ENCODE peak calls at places on chromosomes 6 and 20, in six cellular contexts. One of them, this sample, is unnamed.

GRCh38 chr6:122799916-122800701 is 11.1 kb downstream of the SMPDL3A start:
- DNase-seq in AG10803: no peak
- DNase-seq in coronary artery: no peak
- DNase-seq in AG04450: no peak
- DNase-seq in dorsolateral prefrontal cortex: no peak
- DNase-seq in left lung: no peak
- DNase-seq in this sample: no peak

GRCh38 chr20:23314714-23315498 is 35.7 kb upstream of the NXT1 start:
- DNase-seq in AG10803: no peak
- DNase-seq in coronary artery: no peak
- DNase-seq in AG04450: no peak
- DNase-seq in dorsolateral prefrontal cortex: no peak
- DNase-seq in left lung: no peak
- DNase-seq in this sample: no peak

GRCh38 chr6:156963712-156964700 is 186.8 kb downstream of the ARID1B start:
- DNase-seq in AG10803: peak; percentile 61
- DNase-seq in coronary artery: no peak
- DNase-seq in AG04450: no peak
- DNase-seq in dorsolateral prefrontal cortex: no peak
- DNase-seq in left lung: no peak
- DNase-seq in this sample: peak; percentile 65

GRCh38 chr6:150638286-150638685 is 38.6 kb downstream of the PLEKHG1 start:
- DNase-seq in AG10803: no peak
- DNase-seq in coronary artery: no peak
- DNase-seq in AG04450: no peak
- DNase-seq in dorsolateral prefrontal cortex: no peak
- DNase-seq in left lung: no peak
- DNase-seq in this sample: no peak

GRCh38 chr20:36441416-36441815 is 99.9 kb upstream of the MYL9 start:
- DNase-seq in AG10803: no peak
- DNase-seq in coronary artery: no peak
- DNase-seq in AG04450: no peak
- DNase-seq in dorsolateral prefrontal cortex: peak; percentile 50
- DNase-seq in left lung: no peak
- DNase-seq in this sample: no peak

GRCh38 chr6:109449064-109449788 is 6.3 kb downstream of the MICAL1 start:
- DNase-seq in AG10803: no peak
- DNase-seq in coronary artery: no peak
- DNase-seq in AG04450: no peak
- DNase-seq in dorsolateral prefrontal cortex: no peak
- DNase-seq in left lung: no peak
- DNase-seq in this sample: no peak

GRCh38 chr20:19079536-19080299 is 132.7 kb upstream of the SLC24A3 start:
- DNase-seq in AG10803: no peak
- DNase-seq in coronary artery: no peak
- DNase-seq in AG04450: no peak
- DNase-seq in dorsolateral prefrontal cortex: no peak
- DNase-seq in left lung: no peak
- DNase-seq in this sample: peak; percentile 7

GRCh38 chr6:98838027-98838426 is 3.7 kb downstream of the POU3F2 start:
- DNase-seq in AG10803: no peak
- DNase-seq in coronary artery: no peak
- DNase-seq in AG04450: no peak
- DNase-seq in dorsolateral prefrontal cortex: no peak
- DNase-seq in left lung: no peak
- DNase-seq in this sample: no peak

GRCh38 chr20:43958626-43959025 is 44.0 kb downstream of the TOX2 start:
- DNase-seq in AG10803: no peak
- DNase-seq in coronary artery: no peak
- DNase-seq in AG04450: no peak
- DNase-seq in dorsolateral prefrontal cortex: no peak
- DNase-seq in left lung: no peak
- DNase-seq in this sample: no peak

GRCh38 chr6:80508885-80509630 is 402.6 kb downstream of the BCKDHB start:
- DNase-seq in AG10803: peak; percentile 41
- DNase-seq in coronary artery: no peak
- DNase-seq in AG04450: peak; percentile 16
- DNase-seq in dorsolateral prefrontal cortex: no peak
- DNase-seq in left lung: no peak
- DNase-seq in this sample: peak; percentile 63

GRCh38 chr6:25227854-25228253 is 51.3 kb upstream of the CARMIL1 start:
- DNase-seq in AG10803: no peak
- DNase-seq in coronary artery: no peak
- DNase-seq in AG04450: no peak
- DNase-seq in dorsolateral prefrontal cortex: no peak
- DNase-seq in left lung: no peak
- DNase-seq in this sample: no peak

GRCh38 chr6:111849298-111849697 is 24.0 kb downstream of the FYN start:
- DNase-seq in AG10803: no peak
- DNase-seq in coronary artery: no peak
- DNase-seq in AG04450: no peak
- DNase-seq in dorsolateral prefrontal cortex: no peak
- DNase-seq in left lung: no peak
- DNase-seq in this sample: no peak

GRCh38 chr6:18047406-18047805 is 60.0 kb upstream of the KIF13A start:
- DNase-seq in AG10803: peak; percentile 34
- DNase-seq in coronary artery: no peak
- DNase-seq in AG04450: peak; percentile 24
- DNase-seq in dorsolateral prefrontal cortex: no peak
- DNase-seq in left lung: no peak
- DNase-seq in this sample: peak; percentile 30

GRCh38 chr6:137731960-137732616 is 135.0 kb upstream of the TNFAIP3 start:
- DNase-seq in AG10803: peak; percentile 82
- DNase-seq in coronary artery: no peak
- DNase-seq in AG04450: no peak
- DNase-seq in dorsolateral prefrontal cortex: no peak
- DNase-seq in left lung: no peak
- DNase-seq in this sample: peak; percentile 89

GRCh38 chr6:152969688-152970418 is 13.0 kb downstream of the FBXO5 start:
- DNase-seq in AG10803: no peak
- DNase-seq in coronary artery: no peak
- DNase-seq in AG04450: no peak
- DNase-seq in dorsolateral prefrontal cortex: no peak
- DNase-seq in left lung: no peak
- DNase-seq in this sample: no peak
- H3K4me3 ChIP-seq in AG10803: no peak overlapping the region
- H3K4me3 ChIP-seq in coronary artery: no peak overlapping the region
- H3K4me3 ChIP-seq in AG04450: no peak overlapping the region
- H3K4me3 ChIP-seq in dorsolateral prefrontal cortex: no peak overlapping the region
- H3K4me3 ChIP-seq in left lung: no peak overlapping the region
- H3K4me3 ChIP-seq in this sample: no peak overlapping the region

DNA sequence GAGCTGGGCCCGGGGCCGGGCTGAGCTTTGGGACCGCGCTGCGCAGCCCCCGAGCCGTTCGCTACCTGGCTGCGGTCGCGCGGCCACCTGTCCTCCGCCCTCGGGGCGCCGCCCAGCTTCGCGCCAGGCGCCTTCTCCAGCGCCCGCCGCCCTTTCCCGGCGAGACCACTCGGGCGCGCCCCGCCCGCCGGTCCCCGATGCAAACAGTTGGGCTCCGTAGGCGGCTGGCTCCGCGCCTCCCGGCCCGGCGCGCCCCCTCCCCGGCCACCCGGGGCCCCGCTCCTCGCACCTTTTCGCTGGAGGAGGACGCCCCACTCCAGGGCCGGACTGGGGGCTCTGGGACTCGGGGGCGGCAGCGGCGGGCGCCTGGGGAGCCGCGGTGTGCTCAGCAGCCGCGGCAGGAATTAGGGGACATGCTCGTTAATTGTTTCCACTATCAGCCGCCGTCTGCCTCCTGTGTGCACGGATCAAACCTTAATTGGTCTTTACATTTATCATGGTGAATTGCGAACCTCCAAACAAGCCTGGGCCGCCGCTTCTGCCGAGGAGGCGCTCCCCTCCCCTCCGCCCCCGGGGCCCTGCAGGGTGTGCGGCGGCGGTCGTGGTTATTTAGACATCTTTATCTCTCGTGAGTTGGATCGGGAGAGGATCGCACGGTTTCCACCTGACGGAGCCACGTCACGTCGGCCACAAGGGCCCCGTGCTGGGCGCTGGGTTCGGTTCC is 916 bp upstream of the CNR1 start:
- DNase-seq in AG10803: no peak
- DNase-seq in coronary artery: no peak
- DNase-seq in AG04450: no peak
- DNase-seq in dorsolateral prefrontal cortex: no peak
- DNase-seq in left lung: no peak
- DNase-seq in this sample: no peak
- H3K4me3 ChIP-seq in AG10803: no peak overlapping the region
- H3K4me3 ChIP-seq in coronary artery: peak overlapping the region; percentile 78
- H3K4me3 ChIP-seq in AG04450: no peak overlapping the region
- H3K4me3 ChIP-seq in dorsolateral prefrontal cortex: peak overlapping the region; percentile 67
- H3K4me3 ChIP-seq in left lung: peak overlapping the region; percentile 36
- H3K4me3 ChIP-seq in this sample: no peak overlapping the region

GRCh38 chr20:59037386-59037785 is 5.2 kb downstream of the PRELID3B start:
- DNase-seq in AG10803: no peak
- DNase-seq in coronary artery: no peak
- DNase-seq in AG04450: no peak
- DNase-seq in dorsolateral prefrontal cortex: no peak
- DNase-seq in left lung: no peak
- DNase-seq in this sample: no peak

GRCh38 chr20:59042151-59042795 is at the start of gene PRELID3B:
- DNase-seq in AG10803: peak; percentile 34
- DNase-seq in coronary artery: no peak
- DNase-seq in AG04450: no peak
- DNase-seq in dorsolateral prefrontal cortex: no peak
- DNase-seq in left lung: no peak
- DNase-seq in this sample: no peak

GRCh38 chr20:59040682-59041081 is 1.9 kb downstream of the PRELID3B start:
- DNase-seq in AG10803: no peak
- DNase-seq in coronary artery: no peak
- DNase-seq in AG04450: no peak
- DNase-seq in dorsolateral prefrontal cortex: no peak
- DNase-seq in left lung: no peak
- DNase-seq in this sample: no peak

GRCh38 chr20:59042796-59043621 is 423 bp upstream of the PRELID3B start:
- DNase-seq in AG10803: peak; percentile 89
- DNase-seq in coronary artery: peak; percentile 94
- DNase-seq in AG04450: peak; percentile 73
- DNase-seq in dorsolateral prefrontal cortex: peak; percentile 74
- DNase-seq in left lung: peak; percentile 95
- DNase-seq in this sample: peak; percentile 91

GRCh38 chr20:59039233-59039632 is 3.4 kb downstream of the PRELID3B start:
- DNase-seq in AG10803: peak; percentile 40
- DNase-seq in coronary artery: no peak
- DNase-seq in AG04450: no peak
- DNase-seq in dorsolateral prefrontal cortex: no peak
- DNase-seq in left lung: no peak
- DNase-seq in this sample: peak; percentile 33
- H3K4me3 ChIP-seq in AG10803: no peak overlapping the region
- H3K4me3 ChIP-seq in coronary artery: no peak overlapping the region
- H3K4me3 ChIP-seq in AG04450: no peak overlapping the region
- H3K4me3 ChIP-seq in dorsolateral prefrontal cortex: no peak overlapping the region
- H3K4me3 ChIP-seq in left lung: no peak overlapping the region
- H3K4me3 ChIP-seq in this sample: no peak overlapping the region

GRCh38 chr20:17161661-17162410 is 65.0 kb upstream of the PCSK2 start:
- DNase-seq in AG10803: peak; percentile 11
- DNase-seq in coronary artery: no peak
- DNase-seq in AG04450: no peak
- DNase-seq in dorsolateral prefrontal cortex: no peak
- DNase-seq in left lung: no peak
- DNase-seq in this sample: no peak
- H3K4me3 ChIP-seq in AG10803: no peak overlapping the region
- H3K4me3 ChIP-seq in coronary artery: no peak overlapping the region
- H3K4me3 ChIP-seq in AG04450: no peak overlapping the region
- H3K4me3 ChIP-seq in dorsolateral prefrontal cortex: no peak overlapping the region
- H3K4me3 ChIP-seq in left lung: no peak overlapping the region
- H3K4me3 ChIP-seq in this sample: no peak overlapping the region

GRCh38 chr20:7911586-7912330 is 28.5 kb downstream of the HAO1 start:
- DNase-seq in AG10803: no peak
- DNase-seq in coronary artery: no peak
- DNase-seq in AG04450: no peak
- DNase-seq in dorsolateral prefrontal cortex: peak; percentile 29
- DNase-seq in left lung: no peak
- DNase-seq in this sample: peak; percentile 17
- H3K4me3 ChIP-seq in AG10803: no peak overlapping the region
- H3K4me3 ChIP-seq in coronary artery: no peak overlapping the region
- H3K4me3 ChIP-seq in AG04450: no peak overlapping the region
- H3K4me3 ChIP-seq in dorsolateral prefrontal cortex: no peak overlapping the region
- H3K4me3 ChIP-seq in left lung: no peak overlapping the region
- H3K4me3 ChIP-seq in this sample: no peak overlapping the region